ENCODE peak calls at places on chromosome 19, in five cellular contexts. One of them, this sample, is unnamed.
A peak's percentile ranks its signal among the peaks of the same experiment; 100 is the strongest.

GRCh38 chr19:7126132-7126531 is 56.6 kb downstream of the ZNF557 start:
- DNase-seq in HepG2: no peak
- DNase-seq in K562: no peak
- DNase-seq in GM23338: no peak
- DNase-seq in GM12878: no peak
- DNase-seq in this sample: no peak

GRCh38 chr19:8094336-8094735 is 41.8 kb downstream of the CCL25 start:
- DNase-seq in HepG2: no peak
- DNase-seq in K562: no peak
- DNase-seq in GM23338: no peak
- DNase-seq in GM12878: no peak
- DNase-seq in this sample: no peak

GRCh38 chr19:33261511-33262192 is 36.0 kb upstream of the SLC7A10 start:
- DNase-seq in HepG2: no peak
- DNase-seq in K562: no peak
- DNase-seq in GM23338: no peak
- DNase-seq in GM12878: no peak
- DNase-seq in this sample: no peak

GRCh38 chr19:18100710-18101109 is 3.1 kb downstream of the MAST3 start:
- DNase-seq in HepG2: peak; percentile 76
- DNase-seq in K562: peak; percentile 37
- DNase-seq in GM23338: peak; percentile 93
- DNase-seq in GM12878: no peak
- DNase-seq in this sample: no peak

GRCh38 chr19:42474743-42475142 is 32.0 kb upstream of the CXCL17 start:
- DNase-seq in HepG2: no peak
- DNase-seq in K562: no peak
- DNase-seq in GM23338: no peak
- DNase-seq in GM12878: no peak
- DNase-seq in this sample: no peak

GRCh38 chr19:56108447-56109195 is 12.5 kb downstream of the ZNF787 start:
- DNase-seq in HepG2: no peak
- DNase-seq in K562: no peak
- DNase-seq in GM23338: no peak
- DNase-seq in GM12878: no peak
- DNase-seq in this sample: no peak

GRCh38 chr19:49362926-49363264 is 679 bp upstream of the TEAD2 start:
- DNase-seq in HepG2: peak; percentile 24
- DNase-seq in K562: no peak
- DNase-seq in GM23338: no peak
- DNase-seq in GM12878: no peak
- DNase-seq in this sample: no peak

GRCh38 chr19:6668696-6669095 is 1.3 kb downstream of the TNFSF14 start:
- DNase-seq in HepG2: no peak
- DNase-seq in K562: no peak
- DNase-seq in GM23338: no peak
- DNase-seq in GM12878: no peak
- DNase-seq in this sample: no peak

GRCh38 chr19:51441410-51442390 is 16.6 kb downstream of the SIGLEC8 start:
- DNase-seq in HepG2: no peak
- DNase-seq in K562: peak; percentile 82
- DNase-seq in GM23338: no peak
- DNase-seq in GM12878: peak; percentile 91
- DNase-seq in this sample: peak; percentile 14

GRCh38 chr19:48487944-48488343 is 18.8 kb downstream of the CYTH2 start:
- DNase-seq in HepG2: peak; percentile 37
- DNase-seq in K562: no peak
- DNase-seq in GM23338: no peak
- DNase-seq in GM12878: no peak
- DNase-seq in this sample: peak; percentile 98

GRCh38 chr19:6476155-6476895 is 5.3 kb downstream of the DENND1C start:
- DNase-seq in HepG2: peak; percentile 88
- DNase-seq in K562: peak; percentile 76
- DNase-seq in GM23338: peak; percentile 100
- DNase-seq in GM12878: no peak
- DNase-seq in this sample: peak; percentile 59

GRCh38 chr19:35344511-35345031 is 3.1 kb upstream of the FFAR1 start:
- DNase-seq in HepG2: no peak
- DNase-seq in K562: no peak
- DNase-seq in GM23338: no peak
- DNase-seq in GM12878: no peak
- DNase-seq in this sample: no peak

GRCh38 chr19:30670011-30670329 is 297.8 kb downstream of the ZNF536 start:
- DNase-seq in HepG2: no peak
- DNase-seq in K562: no peak
- DNase-seq in GM23338: peak; percentile 31
- DNase-seq in GM12878: no peak
- DNase-seq in this sample: no peak

GRCh38 chr19:8245869-8246835 is 37.0 kb downstream of the CERS4 start:
- DNase-seq in HepG2: peak; percentile 97
- DNase-seq in K562: no peak
- DNase-seq in GM23338: no peak
- DNase-seq in GM12878: no peak
- DNase-seq in this sample: no peak

GRCh38 chr19:48962029-48962848 is 2.9 kb upstream of the FTL start:
- DNase-seq in HepG2: peak; percentile 81
- DNase-seq in K562: peak; percentile 92
- DNase-seq in GM23338: peak; percentile 59
- DNase-seq in GM12878: no peak
- DNase-seq in this sample: peak; percentile 94

GRCh38 chr19:40594251-40594650 is 6.9 kb upstream of the LTBP4 start:
- DNase-seq in HepG2: no peak
- DNase-seq in K562: no peak
- DNase-seq in GM23338: peak; percentile 77
- DNase-seq in GM12878: no peak
- DNase-seq in this sample: no peak

GRCh38 chr19:29636553-29637325 is 28.5 kb upstream of the PLEKHF1 start:
- DNase-seq in HepG2: no peak
- DNase-seq in K562: no peak
- DNase-seq in GM23338: no peak
- DNase-seq in GM12878: no peak
- DNase-seq in this sample: no peak

GRCh38 chr19:31326329-31327028 is 22.8 kb downstream of the TSHZ3 start:
- DNase-seq in HepG2: no peak
- DNase-seq in K562: no peak
- DNase-seq in GM23338: no peak
- DNase-seq in GM12878: no peak
- DNase-seq in this sample: no peak

GRCh38 chr19:1745589-1746031 is 7.7 kb upstream of the ONECUT3 start:
- DNase-seq in HepG2: no peak
- DNase-seq in K562: peak; percentile 20
- DNase-seq in GM23338: peak; percentile 84
- DNase-seq in GM12878: no peak
- DNase-seq in this sample: peak; percentile 37

GRCh38 chr19:1748703-1749341 is 4.5 kb upstream of the ONECUT3 start:
- DNase-seq in HepG2: no peak
- DNase-seq in K562: no peak
- DNase-seq in GM23338: no peak
- DNase-seq in GM12878: no peak
- DNase-seq in this sample: no peak

GRCh38 chr19:1746401-1747284 is 6.7 kb upstream of the ONECUT3 start:
- DNase-seq in HepG2: no peak
- DNase-seq in K562: peak; percentile 54
- DNase-seq in GM23338: no peak
- DNase-seq in GM12878: no peak
- DNase-seq in this sample: peak; percentile 65

GRCh38 chr19:1748115-1748702 is 5.1 kb upstream of the ONECUT3 start:
- DNase-seq in HepG2: no peak
- DNase-seq in K562: no peak
- DNase-seq in GM23338: peak; percentile 74
- DNase-seq in GM12878: no peak
- DNase-seq in this sample: no peak

DNA sequence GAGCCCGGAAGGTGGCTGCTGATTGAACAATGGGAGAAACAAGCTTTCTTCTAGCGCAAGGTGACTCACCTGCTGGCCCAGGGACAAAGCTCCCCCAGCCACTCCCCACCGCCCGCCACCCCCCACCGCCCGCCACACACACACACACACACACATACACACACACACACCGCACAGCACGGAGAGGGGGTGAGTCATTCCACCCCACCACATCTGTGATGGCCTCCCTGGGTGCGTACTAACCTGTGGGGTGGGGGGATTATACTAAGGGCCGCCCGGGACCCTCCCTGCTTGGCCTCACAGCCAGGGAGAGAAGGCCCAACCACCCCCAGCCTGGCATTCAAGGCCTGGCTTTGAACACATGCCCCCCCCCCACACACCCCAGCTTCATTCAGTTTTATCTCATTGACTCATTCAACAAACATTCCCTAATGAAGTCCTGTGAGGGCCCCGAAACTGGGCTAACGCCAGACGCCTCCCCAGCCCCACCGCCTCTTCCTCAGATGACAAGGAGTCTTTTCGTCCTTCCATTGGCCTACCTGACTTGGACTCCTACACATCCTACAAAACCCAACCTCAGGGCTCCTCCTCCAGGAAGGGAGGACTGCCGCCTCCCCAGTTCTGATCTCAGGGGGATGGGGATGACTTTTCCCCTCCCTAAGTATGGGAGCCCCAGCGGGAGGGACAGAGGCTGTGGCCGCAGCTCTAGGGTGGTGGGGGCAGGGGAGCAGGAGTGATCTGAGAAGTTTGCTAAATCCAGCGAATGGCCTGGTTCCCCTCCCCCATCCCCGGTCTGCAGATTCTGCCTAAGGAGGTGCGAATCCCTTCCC is 5.8 kb upstream of the ONECUT3 start:
- DNase-seq in HepG2: peak; percentile 66
- DNase-seq in K562: peak; percentile 95
- DNase-seq in GM23338: peak; percentile 89
- DNase-seq in GM12878: no peak
- DNase-seq in this sample: peak; percentile 83
- TF ChIP-seq JUNB in HepG2: no peak
- TF ChIP-seq JUNB in K562: no peak
- TF ChIP-seq JUNB in GM23338: no peak
- TF ChIP-seq JUNB in GM12878: peak; percentile 29
- TF ChIP-seq JUNB in this sample: peak; percentile 64

DNA sequence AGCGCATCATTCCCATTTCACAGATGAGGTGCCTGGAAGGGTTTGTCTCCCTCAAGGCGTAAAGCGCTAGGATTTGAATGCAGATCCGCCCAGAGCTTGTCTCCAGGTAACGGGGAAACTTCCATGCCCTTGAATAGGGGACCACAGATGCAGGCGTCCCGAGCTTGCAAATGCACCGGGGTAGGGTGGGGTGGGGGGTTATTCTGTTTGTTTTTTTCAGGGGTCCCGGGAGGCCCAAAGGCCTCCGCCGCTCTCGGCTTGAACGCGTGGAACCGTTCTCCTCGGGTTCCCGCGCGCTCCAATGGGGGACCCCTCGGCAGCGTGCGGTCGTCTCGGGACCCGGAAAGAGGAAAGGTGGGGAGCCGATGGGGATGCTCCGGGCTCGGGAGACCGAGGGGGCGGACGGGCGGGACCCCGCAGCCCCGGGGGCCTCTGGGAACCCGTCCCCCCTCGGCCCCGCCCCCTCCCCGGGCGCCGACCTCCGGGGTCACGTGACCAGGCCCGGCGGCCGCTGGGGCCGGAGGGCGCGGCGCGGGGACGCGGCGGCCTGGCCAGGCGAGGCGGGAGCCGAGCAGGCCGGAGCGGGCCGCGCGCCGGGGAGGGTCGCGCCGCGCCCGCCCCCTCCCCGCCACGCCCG is at the start of gene PKN1:
- DNase-seq in HepG2: no peak
- DNase-seq in K562: peak; percentile 78
- DNase-seq in GM23338: peak; percentile 88
- DNase-seq in GM12878: no peak
- DNase-seq in this sample: peak; percentile 35
- TF ChIP-seq JUNB in HepG2: no peak
- TF ChIP-seq JUNB in K562: no peak
- TF ChIP-seq JUNB in GM23338: no peak
- TF ChIP-seq JUNB in GM12878: no peak
- TF ChIP-seq JUNB in this sample: no peak

GRCh38 chr19:54638683-54639082 is 8.4 kb downstream of the LILRB1 start:
- DNase-seq in HepG2: no peak
- DNase-seq in K562: no peak
- DNase-seq in GM23338: no peak
- DNase-seq in GM12878: no peak
- DNase-seq in this sample: no peak

GRCh38 chr19:54648129-54648528 is 14.7 kb upstream of the LILRB4 start:
- DNase-seq in HepG2: no peak
- DNase-seq in K562: no peak
- DNase-seq in GM23338: no peak
- DNase-seq in GM12878: no peak
- DNase-seq in this sample: no peak

GRCh38 chr19:54646331-54646841 is 16.1 kb downstream of the LILRB1 start:
- DNase-seq in HepG2: no peak
- DNase-seq in K562: no peak
- DNase-seq in GM23338: no peak
- DNase-seq in GM12878: no peak
- DNase-seq in this sample: no peak

DNA sequence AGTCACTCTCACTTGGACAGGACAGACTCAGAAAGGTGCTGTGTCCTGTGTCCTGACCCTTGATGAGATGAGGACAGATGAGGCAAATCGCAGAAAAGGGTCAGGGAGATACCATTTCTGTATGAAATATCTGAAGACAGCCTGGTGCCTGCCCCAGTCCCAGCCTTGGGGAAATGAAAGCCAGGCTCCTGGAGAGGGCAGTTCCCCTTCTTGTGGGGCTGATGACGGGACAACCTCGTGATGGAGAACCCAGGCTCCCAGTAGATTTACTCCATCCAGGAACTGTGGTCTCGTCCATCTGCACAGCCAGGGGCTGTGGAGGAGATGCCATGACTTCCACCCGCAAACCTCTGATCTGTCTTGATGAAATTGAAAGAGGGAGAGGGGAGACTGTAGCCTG is 13.8 kb downstream of the LILRB1 start:
- DNase-seq in HepG2: no peak
- DNase-seq in K562: no peak
- DNase-seq in GM23338: no peak
- DNase-seq in GM12878: no peak
- DNase-seq in this sample: no peak
- TF ChIP-seq JUNB in HepG2: no peak
- TF ChIP-seq JUNB in K562: no peak
- TF ChIP-seq JUNB in GM23338: no peak
- TF ChIP-seq JUNB in GM12878: no peak
- TF ChIP-seq JUNB in this sample: no peak

GRCh38 chr19:21593934-21594844 is 88.8 kb downstream of the ZNF429 start:
- DNase-seq in HepG2: no peak
- DNase-seq in K562: peak; percentile 91
- DNase-seq in GM23338: no peak
- DNase-seq in GM12878: no peak
- DNase-seq in this sample: no peak
- TF ChIP-seq JUNB in HepG2: no peak
- TF ChIP-seq JUNB in K562: no peak
- TF ChIP-seq JUNB in GM23338: no peak
- TF ChIP-seq JUNB in GM12878: no peak
- TF ChIP-seq JUNB in this sample: no peak

GRCh38 chr19:46487802-46488445 is 7.7 kb downstream of the PNMA8B start:
- DNase-seq in HepG2: peak; percentile 46
- DNase-seq in K562: peak; percentile 80
- DNase-seq in GM23338: peak; percentile 93
- DNase-seq in GM12878: no peak
- DNase-seq in this sample: peak; percentile 71
- TF ChIP-seq JUNB in HepG2: no peak
- TF ChIP-seq JUNB in K562: no peak
- TF ChIP-seq JUNB in GM23338: no peak
- TF ChIP-seq JUNB in GM12878: no peak
- TF ChIP-seq JUNB in this sample: no peak